ENCODE peak calls at places on chromosome 2, in eight cellular contexts. I is AG09319, O is RWPE1, Z is tibial artery, S is epithelial cell of proximal tubule, H is K562, X is colonic mucosa, E is tibial nerve. M is an unnamed sample.

GRCh38 chr2:239293450-239294430 is 107.1 kb downstream of the HDAC4 start:
- DNase-seq in I (no peak), S (no peak), O (no peak), E (peak), H (peak), Z (peak), X (no peak), M (no peak)

GRCh38 chr2:150570712-150571111 is 83.2 kb upstream of the RND3 start:
- DNase-seq in I (no peak), S (peak), X (no peak), O (peak), E (no peak), Z (no peak), H (no peak), M (no peak)

GRCh38 chr2:9249036-9249800 is 42.6 kb downstream of the ASAP2 start:
- DNase-seq in E (no peak), Z (no peak), S (no peak), H (no peak), X (no peak), O (peak), I (no peak), M (no peak)

GRCh38 chr2:99984781-99985525 is 157.4 kb downstream of the AFF3 start:
- DNase-seq in Z (no peak), S (peak), E (no peak), I (peak), X (no peak), H (no peak), O (no peak), M (no peak)

GRCh38 chr2:54454922-54455583 is 1.1 kb upstream of the SPTBN1 start:
- DNase-seq in H (no peak), O (no peak), X (no peak), S (no peak), I (no peak), E (no peak), Z (peak), M (no peak)

GRCh38 chr2:11811036-11811654 is 64.7 kb downstream of the LPIN1 start:
- DNase-seq in Z (no peak), S (no peak), O (no peak), I (no peak), H (no peak), E (no peak), X (no peak), M (no peak)

GRCh38 chr2:174332607-174333001 is 2.1 kb upstream of the SP9 start:
- DNase-seq in E (no peak), X (no peak), S (no peak), H (peak), O (no peak), I (no peak), Z (no peak), M (no peak)

GRCh38 chr2:119463136-119463535 is 31.5 kb downstream of the TMEM37 start:
- DNase-seq in S (no peak), O (no peak), H (no peak), Z (no peak), I (no peak), X (no peak), E (no peak), M (no peak)

GRCh38 chr2:227849906-227850305 is 21.5 kb upstream of the DAW1 start:
- DNase-seq in O (peak), E (no peak), I (no peak), Z (no peak), X (no peak), S (no peak), H (no peak), M (no peak)

GRCh38 chr2:101830146-101830545 is 132.6 kb downstream of the MAP4K4 start:
- DNase-seq in H (no peak), Z (no peak), O (no peak), I (no peak), X (no peak), E (no peak), S (no peak), M (no peak)

GRCh38 chr2:101831351-101831865 is 133.9 kb downstream of the MAP4K4 start:
- DNase-seq in Z (peak), I (no peak), E (peak), O (peak), H (peak), X (peak), S (no peak), M (peak)

GRCh38 chr2:101833890-101834523 is 136.5 kb downstream of the MAP4K4 start:
- DNase-seq in X (no peak), I (no peak), O (no peak), Z (no peak), S (no peak), H (no peak), E (no peak), M (no peak)

GRCh38 chr2:101830555-101830954 is 133.0 kb downstream of the MAP4K4 start:
- DNase-seq in E (no peak), Z (no peak), H (no peak), X (no peak), S (peak), I (no peak), O (no peak), M (no peak)

DNA sequence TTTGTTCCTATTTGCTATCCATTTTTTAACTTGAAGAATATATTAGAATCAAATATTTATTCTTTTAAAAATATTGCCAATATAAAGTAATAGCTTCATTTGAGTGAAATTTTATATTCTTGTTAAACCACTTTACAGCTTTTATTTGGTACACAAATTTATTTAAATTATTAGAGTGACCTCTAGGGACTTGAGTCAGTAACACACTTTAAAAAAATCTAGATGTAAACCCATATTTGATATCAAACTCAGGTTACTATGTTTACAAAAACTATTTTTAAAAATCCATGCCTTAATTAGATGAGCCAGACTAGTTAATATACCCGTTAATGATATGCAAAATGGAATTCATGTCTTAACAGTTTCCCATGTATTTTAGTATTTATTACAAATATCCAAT is 134.6 kb downstream of the MAP4K4 start:
- DNase-seq in Z (no peak), O (no peak), X (no peak), I (no peak), H (no peak), E (no peak), S (no peak), M (no peak)
- TF ChIP-seq CTCF in Z (peak), O (peak), X (no peak), I (peak), H (no peak), E (no peak), S (no peak), M (peak)

GRCh38 chr2:113979172-113980128 is 89.6 kb downstream of the ACTR3 start:
- DNase-seq in I (no peak), O (no peak), Z (no peak), E (no peak), X (no peak), H (peak), S (no peak), M (no peak)
- TF ChIP-seq CTCF in I (peak), O (peak), Z (no peak), E (no peak), X (peak), H (peak), S (peak), M (peak)

GRCh38 chr2:27071277-27071989 is at the start of gene OST4:
- DNase-seq in E (peak), H (peak), X (peak), O (peak), S (no peak), Z (peak), I (peak), M (peak)
- TF ChIP-seq CTCF in E (peak), H (peak), X (no peak), O (no peak), S (peak), Z (no peak), I (no peak), M (no peak)

GRCh38 chr2:205716126-205716525 is 33.8 kb downstream of the NRP2 start:
- DNase-seq in X (peak), I (no peak), S (no peak), Z (no peak), E (no peak), H (peak), O (no peak), M (no peak)
- TF ChIP-seq CTCF in X (no peak), I (no peak), S (peak), Z (no peak), E (no peak), H (peak), O (no peak), M (no peak)

GRCh38 chr2:138782378-138782777 is 2.2 kb upstream of the NXPH2 start:
- DNase-seq in S (no peak), H (no peak), O (no peak), I (no peak), X (no peak), E (no peak), Z (no peak), M (no peak)

DNA sequence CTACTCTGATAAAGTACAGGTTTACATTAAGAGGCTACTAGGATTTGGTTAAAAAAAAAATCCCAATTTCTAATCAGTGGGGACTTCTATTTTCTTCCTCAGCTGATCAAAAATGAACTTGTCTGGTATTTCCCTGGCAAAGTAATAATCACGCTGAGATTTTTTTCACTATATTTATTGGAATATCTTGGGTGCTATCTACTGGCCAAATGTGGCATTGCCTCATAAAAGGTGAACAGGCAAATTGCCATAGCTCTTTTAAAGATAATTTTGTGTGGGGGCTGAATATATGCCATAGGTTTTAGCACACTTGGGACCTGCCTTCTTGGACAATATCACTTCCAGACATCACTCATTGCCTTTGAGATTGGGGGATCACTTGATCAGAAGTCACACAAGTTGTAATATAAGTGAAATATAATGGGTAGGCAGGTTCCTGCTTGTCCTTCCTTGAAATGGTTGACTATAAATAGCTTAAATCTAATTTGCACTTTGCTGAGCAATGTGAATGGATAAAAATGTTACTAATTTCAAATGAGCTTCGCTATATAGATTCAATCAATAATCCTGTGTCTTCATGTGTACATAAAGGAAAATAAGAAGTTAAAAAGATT is 7.0 kb upstream of the NXPH2 start:
- DNase-seq in I (peak), O (peak), E (no peak), X (no peak), H (no peak), S (no peak), Z (no peak), M (no peak)
- TF ChIP-seq CTCF in I (peak), O (peak), E (peak), X (peak), H (peak), S (peak), Z (peak), M (peak)

M was measured in CD14-positive monocyte.